ENCODE peak calls at places on chromosomes 5 and 9, in five cellular contexts. S is BJ, J is CD14-positive monocyte, X is NCI-H345, M is A549. W is an unnamed sample.

GRCh38 chr5:95620870-95621838 is 1.3 kb downstream of the GPR150 start:
- DNase-seq in S (no peak), J (no peak), X (peak), M (peak), W (no peak)

GRCh38 chr5:97098864-97099454 is 43.5 kb downstream of the LIX1 start:
- DNase-seq in S (no peak), J (no peak), X (no peak), M (no peak), W (no peak)

GRCh38 chr9:15157371-15157770 is 149.6 kb downstream of the TTC39B start:
- DNase-seq in S (no peak), J (no peak), X (no peak), M (no peak), W (no peak)

GRCh38 chr9:33197279-33197678 is 30.1 kb upstream of the B4GALT1 start:
- DNase-seq in S (no peak), J (no peak), X (no peak), M (no peak), W (no peak)

GRCh38 chr5:100777680-100778281 is 125.3 kb downstream of the ST8SIA4 start:
- DNase-seq in S (peak), J (peak), X (no peak), M (peak), W (peak)

GRCh38 chr5:113278976-113279375 is 155.8 kb downstream of the TSSK1B start:
- DNase-seq in S (no peak), J (no peak), X (no peak), M (no peak), W (no peak)

GRCh38 chr5:133396187-133396621 is 216.1 kb downstream of the FSTL4 start:
- DNase-seq in S (no peak), J (no peak), X (no peak), M (no peak), W (no peak)

GRCh38 chr5:78781611-78782356 is 133.2 kb upstream of the LHFPL2 start:
- DNase-seq in S (no peak), J (no peak), X (no peak), M (no peak), W (no peak)

GRCh38 chr5:59065551-59065950 is 482.7 kb downstream of the RAB3C start:
- DNase-seq in S (peak), J (no peak), X (no peak), M (peak), W (no peak)

GRCh38 chr5:140220032-140220697 is 45.2 kb downstream of the CYSTM1 start:
- DNase-seq in S (no peak), J (no peak), X (no peak), M (no peak), W (no peak)

GRCh38 chr5:122434120-122434519 is 122.1 kb downstream of the SNCAIP start:
- DNase-seq in S (no peak), J (no peak), X (no peak), M (no peak), W (no peak)

GRCh38 chr5:102196481-102196880 is 99.6 kb downstream of the SLCO4C1 start:
- DNase-seq in S (no peak), J (no peak), X (no peak), M (no peak), W (no peak)

GRCh38 chr5:177043114-177043513 is 20.6 kb downstream of the ZNF346 start:
- DNase-seq in S (no peak), J (no peak), X (no peak), M (no peak), W (no peak)

GRCh38 chr9:84667571-84668203 is 1.8 kb upstream of the NTRK2 start:
- DNase-seq in S (no peak), J (no peak), X (peak), M (peak), W (peak)

GRCh38 chr5:122102825-122103224 is 24.8 kb upstream of the LOX start:
- DNase-seq in S (no peak), J (no peak), X (no peak), M (peak), W (no peak)

GRCh38 chr5:129656952-129657351 is 90.9 kb upstream of the MINAR2 start:
- DNase-seq in S (no peak), J (no peak), X (no peak), M (no peak), W (no peak)

GRCh38 chr5:75885849-75886596 is 168.8 kb upstream of the POC5 start:
- DNase-seq in S (no peak), J (no peak), X (no peak), M (no peak), W (peak)

GRCh38 chr9:108180511-108180910 is 675.3 kb downstream of the ACTL7B start:
- DNase-seq in S (no peak), J (no peak), X (peak), M (no peak), W (no peak)

GRCh38 chr9:132840980-132841379 is 37.1 kb downstream of the AK8 start:
- DNase-seq in S (no peak), J (no peak), X (no peak), M (no peak), W (no peak)

GRCh38 chr5:142320851-142321560 is 3.8 kb downstream of the SPRY4 start:
- DNase-seq in S (no peak), J (no peak), X (no peak), M (no peak), W (peak)

GRCh38 chr5:41068169-41068568 is 3.0 kb downstream of the MROH2B start:
- DNase-seq in S (no peak), J (no peak), X (no peak), M (no peak), W (no peak)

GRCh38 chr9:123327697-123328100 is 28.3 kb upstream of the CRB2 start:
- DNase-seq in S (no peak), J (no peak), X (no peak), M (no peak), W (no peak)

GRCh38 chr9:3698531-3698930 is 172.7 kb upstream of the RFX3 start:
- DNase-seq in S (no peak), J (no peak), X (no peak), M (no peak), W (no peak)

GRCh38 chr5:12691330-12691729 is 787.1 kb upstream of the CTNND2 start:
- DNase-seq in S (no peak), J (no peak), X (no peak), M (no peak), W (no peak)

GRCh38 chr9:107210775-107211174 is 72.3 kb upstream of the RAD23B start:
- DNase-seq in S (no peak), J (no peak), X (no peak), M (no peak), W (no peak)

GRCh38 chr9:21555911-21556310 is 73.8 kb upstream of the IFNE start:
- DNase-seq in S (no peak), J (no peak), X (no peak), M (peak), W (no peak)

GRCh38 chr5:181245427-181246275 is 1.9 kb upstream of the RACK1 start:
- DNase-seq in S (no peak), J (no peak), X (no peak), M (no peak), W (no peak)

GRCh38 chr5:128196791-128197190 is 113.2 kb downstream of the SLC12A2 start:
- DNase-seq in S (no peak), J (no peak), X (no peak), M (no peak), W (peak)

GRCh38 chr5:139660105-139660915 is 12.2 kb downstream of the CXXC5 start:
- DNase-seq in S (no peak), J (no peak), X (no peak), M (peak), W (no peak)

GRCh38 chr9:131500939-131501541 is 1.7 kb upstream of the POMT1 start:
- DNase-seq in S (peak), J (no peak), X (no peak), M (no peak), W (peak)

GRCh38 chr5:78638423-78638822 is 10.1 kb downstream of the LHFPL2 start:
- DNase-seq in S (peak), J (no peak), X (no peak), M (peak), W (no peak)

GRCh38 chr9:2018764-2019548 is 3.8 kb downstream of the SMARCA2 start:
- DNase-seq in S (no peak), J (no peak), X (no peak), M (no peak), W (peak)

GRCh38 chr5:108028411-108028810 is 353.5 kb downstream of the FBXL17 start:
- DNase-seq in S (no peak), J (no peak), X (no peak), M (no peak), W (no peak)

GRCh38 chr9:77944556-77945261 is 86.9 kb downstream of the GNAQ start:
- DNase-seq in S (no peak), J (no peak), X (no peak), M (peak), W (no peak)

GRCh38 chr9:127163409-127163808 is 41.0 kb upstream of the ANGPTL2 start:
- DNase-seq in S (no peak), J (no peak), X (no peak), M (peak), W (peak)

W was measured in Jurkat, Clone E6-1.